ENCODE peak calls at places on chromosomes 5 and 9, in nine cellular contexts. Y, N, Z, F, E, X, C, D and Q are unnamed samples.

GRCh38 chr9:68817079-68817875 is 112.2 kb downstream of the PIP5K1B start:
- DNase-seq in X (no peak), F (no peak), Y (no peak), Z (no peak), D (no peak), N (no peak), C (no peak), E (no peak), Q (no peak)

GRCh38 chr5:114544561-114544960 is 182.7 kb downstream of the KCNN2 start:
- DNase-seq in Z (no peak), X (no peak), F (no peak), D (no peak), Y (no peak), E (no peak), N (no peak), C (no peak), Q (no peak)

GRCh38 chr5:37838152-37838932 is 1.5 kb downstream of the GDNF start:
- DNase-seq in F (peak; percentile 27), C (no peak), X (no peak), D (no peak), E (peak; percentile 66), N (no peak), Z (no peak), Y (no peak), Q (no peak)

GRCh38 chr5:20286512-20286911 is 298.5 kb upstream of the CDH18 start:
- DNase-seq in Y (no peak), N (no peak), Z (no peak), D (no peak), E (no peak), C (no peak), F (peak; percentile 65), X (peak; percentile 42), Q (no peak)

GRCh38 chr5:101605700-101606099 is 690.4 kb downstream of the SLCO4C1 start:
- DNase-seq in X (no peak), F (no peak), C (no peak), D (no peak), Z (no peak), Y (no peak), E (no peak), N (no peak), Q (no peak)

GRCh38 chr5:146836226-146836842 is 42.2 kb downstream of the PPP2R2B start:
- DNase-seq in X (no peak), N (no peak), D (no peak), Y (no peak), C (no peak), E (no peak), Z (no peak), F (no peak), Q (no peak)

GRCh38 chr9:93899609-93900435 is 55.3 kb downstream of the BARX1 start:
- DNase-seq in Y (peak; percentile 5), C (no peak), X (no peak), F (no peak), Z (peak; percentile 5), E (peak; percentile 2), D (no peak), N (no peak), Q (peak; percentile 65)

GRCh38 chr9:35869621-35870216 is 482 bp downstream of the OR13J1 start:
- DNase-seq in D (no peak), Z (no peak), C (no peak), E (no peak), N (no peak), F (no peak), X (no peak), Y (no peak), Q (no peak)

GRCh38 chr9:3906437-3907213 is 380.8 kb upstream of the RFX3 start:
- DNase-seq in D (no peak), F (peak; percentile 93), E (no peak), N (no peak), Y (no peak), C (peak; percentile 60), Z (no peak), X (peak; percentile 87), Q (no peak)

GRCh38 chr5:174503461-174504265 is 220.7 kb upstream of the MSX2 start:
- DNase-seq in Z (no peak), E (no peak), D (no peak), F (peak; percentile 60), C (peak; percentile 54), Y (no peak), X (peak; percentile 13), N (no peak), Q (no peak)

GRCh38 chr9:87520172-87520683 is 22.6 kb downstream of the DAPK1 start:
- DNase-seq in E (no peak), X (no peak), Y (no peak), D (no peak), C (no peak), F (no peak), N (no peak), Z (no peak), Q (no peak)

GRCh38 chr5:123262275-123262823 is 160.9 kb downstream of the CEP120 start:
- DNase-seq in Y (no peak), Z (no peak), D (no peak), F (no peak), C (no peak), N (no peak), E (no peak), X (no peak), Q (no peak)

GRCh38 chr9:135662758-135663450 is at the start of gene LCN9:
- DNase-seq in X (no peak), E (no peak), Z (no peak), D (no peak), N (no peak), C (no peak), Y (no peak), F (peak; percentile 22), Q (peak; percentile 53)

DNA sequence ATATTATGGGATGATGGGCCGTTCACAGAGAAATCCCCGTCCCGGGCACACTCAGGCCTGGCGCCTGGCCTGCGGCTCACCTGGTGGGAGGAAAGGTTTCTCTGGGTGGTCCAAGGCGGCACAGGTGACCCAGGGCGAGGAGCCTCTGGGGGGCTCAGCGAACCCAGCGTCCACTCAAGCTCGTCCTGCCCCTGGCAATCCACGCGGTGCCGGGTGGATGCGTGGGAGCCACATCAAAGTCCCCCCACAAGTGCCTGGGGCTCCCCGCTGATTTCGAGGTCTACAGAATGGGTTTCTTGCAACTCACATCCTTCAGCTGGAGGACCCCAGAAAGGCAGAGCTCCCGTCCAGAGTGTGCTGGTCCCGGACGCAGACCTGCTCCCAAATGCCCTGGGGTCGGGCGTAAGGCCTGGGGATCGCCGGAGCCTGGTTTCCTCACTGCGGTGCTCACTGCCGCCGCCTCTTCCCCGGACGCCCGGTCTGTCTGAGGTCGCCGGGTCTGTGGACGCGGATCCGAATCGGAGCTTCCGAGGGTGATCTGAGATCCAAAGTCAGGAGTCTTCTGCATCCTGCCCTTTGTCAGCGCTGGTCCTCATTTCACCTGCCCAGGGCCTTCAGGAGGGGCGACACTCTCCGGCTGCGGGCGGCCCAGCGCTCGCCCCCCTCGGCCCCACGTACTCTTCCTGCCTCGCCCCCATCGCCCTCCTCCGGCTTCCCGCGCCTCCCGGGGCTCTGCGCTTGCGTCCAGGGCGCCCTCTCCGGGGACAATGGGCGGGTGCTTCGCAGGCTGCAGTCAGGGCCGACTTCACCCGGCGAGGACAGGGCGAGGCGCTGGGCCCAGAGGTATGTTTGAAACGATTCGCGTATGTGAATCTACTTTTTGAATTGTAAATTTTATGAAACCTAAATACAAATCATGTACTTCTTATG is 20.0 kb upstream of the RUFY1 start:
- DNase-seq in N (peak; percentile 39), Z (peak; percentile 60), E (peak; percentile 78), C (peak; percentile 63), X (no peak), F (peak; percentile 42), D (peak; percentile 79), Y (peak; percentile 79), Q (no peak)
- TF ChIP-seq CTCF in N (peak; percentile 52), Z (peak; percentile 39), E (no peak), C (peak; percentile 36), X (peak; percentile 23), F (peak; percentile 20), D (peak; percentile 43), Y (peak; percentile 48), Q (peak; percentile 16)

GRCh38 chr9:27248702-27249101 is 48.2 kb downstream of the EQTN start:
- DNase-seq in F (no peak), X (no peak), Z (no peak), C (no peak), Y (no peak), D (no peak), N (no peak), E (no peak), Q (no peak)

DNA sequence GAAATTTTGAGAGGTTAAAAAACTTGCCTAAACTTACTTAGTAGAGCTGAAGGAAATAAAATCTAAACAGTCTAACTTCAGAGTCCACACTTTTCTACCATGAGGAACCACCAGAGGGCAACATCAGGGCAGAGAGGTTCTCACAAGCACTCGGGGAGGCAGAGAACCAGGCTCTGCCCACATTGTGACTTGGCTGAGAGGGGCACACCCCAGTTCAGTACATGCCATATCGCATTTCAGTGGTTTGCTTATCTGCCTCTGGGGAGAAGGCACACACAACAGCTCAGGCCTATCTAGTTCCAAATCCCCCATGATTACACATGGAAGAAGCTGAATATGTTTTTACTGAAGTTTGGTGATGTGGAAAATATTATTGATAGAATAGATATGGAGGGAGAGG is 49.2 kb downstream of the EQTN start:
- DNase-seq in F (peak; percentile 81), E (peak; percentile 47), Y (no peak), D (peak; percentile 59), Z (no peak), C (no peak), X (peak; percentile 39), N (no peak), Q (no peak)
- TF ChIP-seq CTCF in F (peak; percentile 63), E (no peak), Y (peak; percentile 60), D (peak; percentile 56), Z (no peak), C (peak; percentile 56), X (peak; percentile 83), N (no peak), Q (peak; percentile 37)

DNA sequence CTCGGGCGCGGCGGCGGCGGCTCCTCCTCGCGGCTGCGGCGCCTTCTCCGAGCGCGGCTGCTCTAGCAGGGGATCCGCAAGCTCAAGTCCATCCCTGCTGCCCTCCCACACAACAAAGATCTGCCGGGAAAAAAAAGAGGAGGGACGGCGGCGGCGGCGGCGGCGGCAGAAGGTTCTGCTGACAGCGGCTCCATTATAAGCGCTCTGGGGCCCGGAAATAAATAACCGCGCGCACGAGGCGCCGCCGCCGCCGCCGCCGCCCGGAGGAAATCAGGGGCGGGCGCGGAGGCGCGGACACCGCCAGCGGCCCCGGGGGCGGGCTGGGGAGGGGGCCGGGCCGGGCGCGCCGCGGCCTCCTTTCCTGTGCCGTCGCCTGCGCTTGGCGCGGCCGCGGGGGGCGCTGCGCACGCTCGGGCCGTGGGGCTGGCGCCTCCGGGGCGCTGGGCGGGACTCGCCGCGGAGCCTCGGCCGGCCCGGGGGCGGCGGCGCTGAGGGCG is at the start of gene ANKH:
- DNase-seq in C (peak; percentile 82), Z (peak; percentile 79), N (peak; percentile 67), E (peak; percentile 69), Y (peak; percentile 86), F (peak; percentile 83), D (peak; percentile 85), X (peak; percentile 67), Q (peak; percentile 87)
- TF ChIP-seq CTCF in C (no peak), Z (no peak), N (no peak), E (no peak), Y (no peak), F (peak; percentile 6), D (no peak), X (no peak), Q (no peak)

DNA sequence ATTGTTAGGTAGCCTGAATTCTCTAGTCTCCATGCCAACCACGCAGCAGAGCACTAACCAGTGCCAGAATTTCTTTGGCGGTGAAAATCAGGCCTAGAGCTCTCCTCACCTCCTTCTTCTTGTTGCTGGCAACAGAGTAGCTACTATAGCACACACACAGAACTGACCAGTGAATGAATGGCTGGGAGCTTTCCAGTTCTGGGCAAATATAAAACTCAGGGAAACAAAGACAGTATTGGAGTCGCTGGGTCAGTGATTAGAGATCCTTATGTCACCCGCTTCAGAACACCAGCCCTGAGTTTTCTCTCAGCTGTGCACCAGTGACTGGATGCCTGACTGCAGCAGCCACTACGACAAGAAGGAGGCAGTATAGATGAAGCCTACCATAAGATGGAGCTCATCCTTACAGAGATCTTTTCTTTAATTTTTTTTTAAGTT is 26.9 kb upstream of the FEM1C start:
- DNase-seq in Z (no peak), C (no peak), Y (no peak), F (peak; percentile 74), D (no peak), N (no peak), X (no peak), E (no peak), Q (no peak)
- TF ChIP-seq CTCF in Z (no peak), C (no peak), Y (no peak), F (no peak), D (no peak), N (no peak), X (no peak), E (no peak), Q (no peak)